ENCODE peak calls at places on chromosomes 6 and 20, in six cellular contexts. One of them, this sample, is unnamed.

GRCh38 chr20:2379511-2380229 is 1.0 kb upstream of the TGM6 start:
- DNase-seq in gastrocnemius medialis: no peak
- DNase-seq in spleen: no peak
- DNase-seq in K562: no peak
- DNase-seq in uterus: no peak
- DNase-seq in A549: no peak
- DNase-seq in this sample: no peak

GRCh38 chr6:157047951-157048350 is 270.8 kb downstream of the ARID1B start:
- DNase-seq in gastrocnemius medialis: no peak
- DNase-seq in spleen: no peak
- DNase-seq in K562: no peak
- DNase-seq in uterus: no peak
- DNase-seq in A549: no peak
- DNase-seq in this sample: no peak

GRCh38 chr6:40350193-40350941 is 236.8 kb downstream of the LRFN2 start:
- DNase-seq in gastrocnemius medialis: no peak
- DNase-seq in spleen: no peak
- DNase-seq in K562: no peak
- DNase-seq in uterus: no peak
- DNase-seq in A549: no peak
- DNase-seq in this sample: no peak

GRCh38 chr6:3489032-3489757 is 32.3 kb upstream of the SLC22A23 start:
- DNase-seq in gastrocnemius medialis: no peak
- DNase-seq in spleen: no peak
- DNase-seq in K562: no peak
- DNase-seq in uterus: no peak
- DNase-seq in A549: no peak
- DNase-seq in this sample: no peak

GRCh38 chr6:115896538-115897129 is 164.1 kb downstream of the FRK start:
- DNase-seq in gastrocnemius medialis: no peak
- DNase-seq in spleen: no peak
- DNase-seq in K562: peak; percentile 17
- DNase-seq in uterus: no peak
- DNase-seq in A549: peak; percentile 8
- DNase-seq in this sample: no peak

GRCh38 chr20:58133020-58133419 is 95.4 kb downstream of the ANKRD60 start:
- DNase-seq in gastrocnemius medialis: no peak
- DNase-seq in spleen: no peak
- DNase-seq in K562: no peak
- DNase-seq in uterus: no peak
- DNase-seq in A549: no peak
- DNase-seq in this sample: no peak

GRCh38 chr6:148559848-148560433 is 186.9 kb upstream of the UST start:
- DNase-seq in gastrocnemius medialis: peak; percentile 36
- DNase-seq in spleen: peak; percentile 94
- DNase-seq in K562: peak; percentile 89
- DNase-seq in uterus: peak; percentile 82
- DNase-seq in A549: peak; percentile 44
- DNase-seq in this sample: peak; percentile 80

GRCh38 chr6:161369339-161369738 is 95.5 kb upstream of the AGPAT4 start:
- DNase-seq in gastrocnemius medialis: no peak
- DNase-seq in spleen: no peak
- DNase-seq in K562: no peak
- DNase-seq in uterus: no peak
- DNase-seq in A549: peak; percentile 15
- DNase-seq in this sample: no peak

GRCh38 chr6:44898296-44898930 is 429.7 kb upstream of the RUNX2 start:
- DNase-seq in gastrocnemius medialis: no peak
- DNase-seq in spleen: no peak
- DNase-seq in K562: no peak
- DNase-seq in uterus: no peak
- DNase-seq in A549: no peak
- DNase-seq in this sample: no peak

GRCh38 chr6:114169763-114170162 is 173.1 kb downstream of the HS3ST5 start:
- DNase-seq in gastrocnemius medialis: no peak
- DNase-seq in spleen: no peak
- DNase-seq in K562: no peak
- DNase-seq in uterus: no peak
- DNase-seq in A549: no peak
- DNase-seq in this sample: no peak

GRCh38 chr6:47111685-47112084 is 69.6 kb upstream of the ADGRF1 start:
- DNase-seq in gastrocnemius medialis: no peak
- DNase-seq in spleen: no peak
- DNase-seq in K562: no peak
- DNase-seq in uterus: no peak
- DNase-seq in A549: no peak
- DNase-seq in this sample: no peak

GRCh38 chr20:62353289-62354030 is 13.7 kb downstream of the LAMA5 start:
- DNase-seq in gastrocnemius medialis: no peak
- DNase-seq in spleen: no peak
- DNase-seq in K562: no peak
- DNase-seq in uterus: no peak
- DNase-seq in A549: no peak
- DNase-seq in this sample: no peak

GRCh38 chr20:2946988-2947961 is 74.0 kb downstream of the PTPRA start:
- DNase-seq in gastrocnemius medialis: no peak
- DNase-seq in spleen: no peak
- DNase-seq in K562: peak; percentile 36
- DNase-seq in uterus: no peak
- DNase-seq in A549: no peak
- DNase-seq in this sample: peak; percentile 18

GRCh38 chr20:4855555-4855954 is 133.8 kb downstream of the PRND start:
- DNase-seq in gastrocnemius medialis: no peak
- DNase-seq in spleen: no peak
- DNase-seq in K562: no peak
- DNase-seq in uterus: no peak
- DNase-seq in A549: no peak
- DNase-seq in this sample: peak; percentile 19

GRCh38 chr6:36118550-36119107 is 11.7 kb upstream of the MAPK13 start:
- DNase-seq in gastrocnemius medialis: peak; percentile 52
- DNase-seq in spleen: peak; percentile 89
- DNase-seq in K562: peak; percentile 95
- DNase-seq in uterus: no peak
- DNase-seq in A549: no peak
- DNase-seq in this sample: peak; percentile 13

GRCh38 chr6:150297327-150298028 is 71.3 kb upstream of the IYD start:
- DNase-seq in gastrocnemius medialis: no peak
- DNase-seq in spleen: no peak
- DNase-seq in K562: peak; percentile 63
- DNase-seq in uterus: no peak
- DNase-seq in A549: no peak
- DNase-seq in this sample: no peak

GRCh38 chr6:11324453-11325023 is 92.1 kb upstream of the NEDD9 start:
- DNase-seq in gastrocnemius medialis: no peak
- DNase-seq in spleen: no peak
- DNase-seq in K562: no peak
- DNase-seq in uterus: no peak
- DNase-seq in A549: no peak
- DNase-seq in this sample: no peak

GRCh38 chr20:44805991-44806729 is 4.2 kb downstream of the RIMS4 start:
- DNase-seq in gastrocnemius medialis: peak; percentile 33
- DNase-seq in spleen: no peak
- DNase-seq in K562: peak; percentile 24
- DNase-seq in uterus: peak; percentile 35
- DNase-seq in A549: no peak
- DNase-seq in this sample: no peak

GRCh38 chr20:10280016-10280908 is 61.6 kb downstream of the SNAP25 start:
- DNase-seq in gastrocnemius medialis: no peak
- DNase-seq in spleen: no peak
- DNase-seq in K562: no peak
- DNase-seq in uterus: no peak
- DNase-seq in A549: no peak
- DNase-seq in this sample: no peak

GRCh38 chr6:159953091-159953581 is 15.7 kb upstream of the IGF2R start:
- DNase-seq in gastrocnemius medialis: no peak
- DNase-seq in spleen: peak; percentile 84
- DNase-seq in K562: no peak
- DNase-seq in uterus: no peak
- DNase-seq in A549: no peak
- DNase-seq in this sample: no peak

GRCh38 chr6:83333500-83333899 is 97.4 kb downstream of the ME1 start:
- DNase-seq in gastrocnemius medialis: no peak
- DNase-seq in spleen: no peak
- DNase-seq in K562: no peak
- DNase-seq in uterus: no peak
- DNase-seq in A549: no peak
- DNase-seq in this sample: no peak

GRCh38 chr6:28884423-28885148 is 39.2 kb downstream of the TRIM27 start:
- DNase-seq in gastrocnemius medialis: no peak
- DNase-seq in spleen: no peak
- DNase-seq in K562: no peak
- DNase-seq in uterus: no peak
- DNase-seq in A549: no peak
- DNase-seq in this sample: no peak

GRCh38 chr6:135537782-135538301 is 40.3 kb upstream of the AHI1 start:
- DNase-seq in gastrocnemius medialis: no peak
- DNase-seq in spleen: no peak
- DNase-seq in K562: no peak
- DNase-seq in uterus: no peak
- DNase-seq in A549: no peak
- DNase-seq in this sample: no peak

GRCh38 chr20:63355781-63356295 is 5.3 kb downstream of the CHRNA4 start:
- DNase-seq in gastrocnemius medialis: no peak
- DNase-seq in spleen: no peak
- DNase-seq in K562: no peak
- DNase-seq in uterus: no peak
- DNase-seq in A549: no peak
- DNase-seq in this sample: no peak

GRCh38 chr6:39852324-39852723 is 60.1 kb downstream of the DAAM2 start:
- DNase-seq in gastrocnemius medialis: no peak
- DNase-seq in spleen: no peak
- DNase-seq in K562: no peak
- DNase-seq in uterus: no peak
- DNase-seq in A549: no peak
- DNase-seq in this sample: no peak

GRCh38 chr20:45044084-45044573 is 56.8 kb downstream of the KCNS1 start:
- DNase-seq in gastrocnemius medialis: no peak
- DNase-seq in spleen: no peak
- DNase-seq in K562: peak; percentile 46
- DNase-seq in uterus: no peak
- DNase-seq in A549: peak; percentile 39
- DNase-seq in this sample: peak; percentile 33

DNA sequence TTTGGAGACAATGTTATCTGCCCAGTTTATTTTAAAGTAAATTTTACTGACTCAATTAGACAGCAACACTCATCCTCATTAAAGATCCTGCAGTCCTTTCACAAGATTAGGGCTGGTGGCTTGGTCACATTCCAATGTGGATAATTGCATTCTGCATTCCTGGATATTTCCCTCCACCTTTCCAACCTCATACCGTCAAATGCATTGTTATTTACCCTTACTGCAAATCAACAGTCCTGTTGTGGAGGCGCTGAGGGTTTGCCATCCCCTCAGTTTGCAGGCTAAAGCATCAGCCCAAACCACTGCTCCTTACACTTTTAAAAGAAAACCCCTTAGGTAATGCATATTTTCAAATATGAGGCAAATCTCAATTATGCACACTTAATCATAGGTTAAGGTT is 5.4 kb downstream of the CITED2 start:
- DNase-seq in gastrocnemius medialis: no peak
- DNase-seq in spleen: no peak
- DNase-seq in K562: no peak
- DNase-seq in uterus: no peak
- DNase-seq in A549: no peak
- DNase-seq in this sample: no peak
- H3K27ac ChIP-seq in gastrocnemius medialis: peak overlapping the region; percentile 97
- H3K27ac ChIP-seq in spleen: peak overlapping the region; percentile 99
- H3K27ac ChIP-seq in K562: no peak overlapping the region
- H3K27ac ChIP-seq in uterus: peak overlapping the region; percentile 99
- H3K27ac ChIP-seq in A549: no peak overlapping the region
- H3K27ac ChIP-seq in this sample: no peak overlapping the region

DNA sequence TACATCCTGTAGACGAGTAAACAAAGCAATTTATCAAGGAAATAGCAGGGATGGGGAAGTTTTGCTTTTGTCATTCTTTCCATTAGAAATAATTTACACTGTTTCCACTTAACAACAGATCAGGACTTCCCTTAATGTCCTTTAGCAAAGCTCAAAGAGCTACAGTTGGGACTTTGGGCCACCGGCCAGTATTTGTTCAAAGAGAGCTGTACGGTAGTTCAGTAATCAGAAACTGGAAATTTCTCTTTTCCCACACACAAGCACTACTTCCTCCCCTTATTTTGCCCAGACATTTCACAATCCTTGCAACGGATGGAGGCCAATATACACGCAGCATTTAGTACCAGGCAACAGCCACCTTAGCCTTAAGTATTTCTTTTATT is 12.1 kb upstream of the HINT3 start:
- DNase-seq in gastrocnemius medialis: peak; percentile 15
- DNase-seq in spleen: no peak
- DNase-seq in K562: no peak
- DNase-seq in uterus: peak; percentile 46
- DNase-seq in A549: no peak
- DNase-seq in this sample: peak; percentile 93
- H3K4me3 ChIP-seq in gastrocnemius medialis: no peak overlapping the region
- H3K4me3 ChIP-seq in spleen: no peak overlapping the region
- H3K4me3 ChIP-seq in K562: no peak overlapping the region
- H3K4me3 ChIP-seq in uterus: no peak overlapping the region
- H3K4me3 ChIP-seq in A549: no peak overlapping the region
- H3K4me3 ChIP-seq in this sample: no peak overlapping the region

GRCh38 chr6:97771356-97771755 is 488.3 kb upstream of the MMS22L start:
- DNase-seq in gastrocnemius medialis: no peak
- DNase-seq in spleen: no peak
- DNase-seq in K562: no peak
- DNase-seq in uterus: no peak
- DNase-seq in A549: no peak
- DNase-seq in this sample: no peak
- TF ChIP-seq POLR2A in gastrocnemius medialis: no peak
- TF ChIP-seq POLR2A in spleen: no peak
- TF ChIP-seq POLR2A in K562: no peak
- TF ChIP-seq POLR2A in uterus: no peak
- TF ChIP-seq POLR2A in A549: no peak
- TF ChIP-seq POLR2A in this sample: no peak

DNA sequence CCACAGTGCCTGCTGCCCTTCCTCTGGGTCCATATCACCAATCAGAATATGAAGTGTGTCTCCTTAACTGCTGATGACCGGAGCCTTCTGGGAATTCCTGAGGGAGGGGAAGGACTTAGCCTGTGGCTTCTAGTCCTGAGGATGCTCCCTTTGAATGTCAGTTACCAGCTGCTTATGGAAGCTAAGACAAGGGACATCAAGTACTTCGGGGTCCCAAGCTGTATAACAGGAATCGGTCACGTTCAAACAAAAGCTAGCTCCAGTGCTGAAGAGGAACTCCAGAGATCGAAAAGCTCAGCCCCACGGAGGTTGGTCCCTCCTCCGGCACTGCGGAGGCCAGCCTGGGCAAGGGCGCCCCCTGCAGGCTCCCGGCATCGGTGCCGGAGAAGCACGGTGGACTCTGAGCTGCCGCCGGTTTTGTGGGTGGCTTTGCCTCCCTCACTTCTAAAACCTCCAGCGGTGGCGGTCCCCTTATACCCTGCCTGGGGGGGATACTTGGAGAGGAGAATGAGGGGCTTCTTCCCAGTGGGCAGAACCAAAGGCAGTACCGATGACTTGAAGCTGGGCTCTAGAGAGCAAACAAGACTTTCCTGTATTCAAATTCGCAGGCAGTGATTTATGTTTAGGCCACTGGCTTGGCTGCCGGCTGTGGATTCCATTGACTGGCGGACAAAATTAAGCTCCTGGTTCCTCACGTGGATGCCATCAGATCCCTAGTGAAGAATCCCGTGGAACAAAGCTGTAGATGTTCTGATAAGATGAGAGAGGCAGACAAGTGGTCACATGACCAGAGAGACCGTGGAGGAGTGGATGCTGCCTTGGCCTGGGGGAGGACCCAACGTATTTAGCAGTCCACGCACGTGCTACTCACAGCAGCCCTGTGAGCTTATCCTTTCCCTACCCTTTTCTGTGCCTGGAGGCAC is 16.2 kb upstream of the UBR2 start:
- DNase-seq in gastrocnemius medialis: peak; percentile 45
- DNase-seq in spleen: peak; percentile 98
- DNase-seq in K562: peak; percentile 93
- DNase-seq in uterus: peak; percentile 85
- DNase-seq in A549: peak; percentile 77
- DNase-seq in this sample: peak; percentile 78
- H3K27ac ChIP-seq in gastrocnemius medialis: peak overlapping the region; percentile 58
- H3K27ac ChIP-seq in spleen: peak overlapping the region; percentile 71
- H3K27ac ChIP-seq in K562: no peak overlapping the region
- H3K27ac ChIP-seq in uterus: peak overlapping the region; percentile 66
- H3K27ac ChIP-seq in A549: peak overlapping the region; percentile 84
- H3K27ac ChIP-seq in this sample: peak overlapping the region; percentile 9